ENCODE peak calls at places on chromosomes 11 and 22, in five cellular contexts. One of them, this sample, is unnamed.

GRCh38 chr11:66080055-66080817 is 10.2 kb downstream of the PACS1 start:
- DNase-seq in upper lobe of right lung: no peak
- DNase-seq in ELF-1: peak; percentile 19
- DNase-seq in memory B cell: no peak
- DNase-seq in epithelial cell of esophagus: peak; percentile 85
- DNase-seq in this sample: no peak

GRCh38 chr11:28146123-28146751 is 38.0 kb downstream of the METTL15 start:
- DNase-seq in upper lobe of right lung: no peak
- DNase-seq in memory B cell: no peak
- DNase-seq in epithelial cell of esophagus: peak; percentile 85
- DNase-seq in ELF-1: no peak
- DNase-seq in this sample: no peak

GRCh38 chr11:110323786-110324185 is 27.4 kb upstream of the RDX start:
- DNase-seq in memory B cell: no peak
- DNase-seq in upper lobe of right lung: no peak
- DNase-seq in epithelial cell of esophagus: no peak
- DNase-seq in ELF-1: no peak
- DNase-seq in this sample: no peak

GRCh38 chr11:134587345-134587744 is 175.3 kb upstream of the B3GAT1 start:
- DNase-seq in epithelial cell of esophagus: no peak
- DNase-seq in ELF-1: no peak
- DNase-seq in memory B cell: no peak
- DNase-seq in upper lobe of right lung: no peak
- DNase-seq in this sample: no peak

GRCh38 chr11:68008381-68009337 is 1.5 kb upstream of the ALDH3B1 start:
- DNase-seq in upper lobe of right lung: peak; percentile 74
- DNase-seq in memory B cell: peak; percentile 35
- DNase-seq in ELF-1: no peak
- DNase-seq in epithelial cell of esophagus: peak; percentile 43
- DNase-seq in this sample: no peak

GRCh38 chr22:27895600-27895999 is 23.5 kb downstream of the PITPNB start:
- DNase-seq in upper lobe of right lung: no peak
- DNase-seq in ELF-1: no peak
- DNase-seq in epithelial cell of esophagus: no peak
- DNase-seq in memory B cell: no peak
- DNase-seq in this sample: no peak

GRCh38 chr22:49298834-49299750 is 528.6 kb downstream of the BRD1 start:
- DNase-seq in memory B cell: no peak
- DNase-seq in epithelial cell of esophagus: no peak
- DNase-seq in upper lobe of right lung: peak; percentile 53
- DNase-seq in ELF-1: no peak
- DNase-seq in this sample: no peak

GRCh38 chr22:24367841-24368240 is 59.6 kb upstream of the ADORA2A start:
- DNase-seq in memory B cell: no peak
- DNase-seq in epithelial cell of esophagus: no peak
- DNase-seq in upper lobe of right lung: no peak
- DNase-seq in ELF-1: no peak
- DNase-seq in this sample: no peak

GRCh38 chr11:116255234-116255953 is 517.4 kb downstream of the BUD13 start:
- DNase-seq in epithelial cell of esophagus: no peak
- DNase-seq in memory B cell: no peak
- DNase-seq in ELF-1: no peak
- DNase-seq in upper lobe of right lung: no peak
- DNase-seq in this sample: no peak

GRCh38 chr22:36918730-36919129 is 5.3 kb downstream of the CSF2RB start:
- DNase-seq in epithelial cell of esophagus: no peak
- DNase-seq in upper lobe of right lung: no peak
- DNase-seq in ELF-1: no peak
- DNase-seq in memory B cell: no peak
- DNase-seq in this sample: no peak

GRCh38 chr11:131095501-131096185 is 179.4 kb upstream of the SNX19 start:
- DNase-seq in epithelial cell of esophagus: no peak
- DNase-seq in memory B cell: no peak
- DNase-seq in upper lobe of right lung: no peak
- DNase-seq in ELF-1: no peak
- DNase-seq in this sample: no peak

GRCh38 chr11:83449338-83449913 is 163.3 kb upstream of the CCDC90B start:
- DNase-seq in upper lobe of right lung: no peak
- DNase-seq in memory B cell: no peak
- DNase-seq in epithelial cell of esophagus: no peak
- DNase-seq in ELF-1: no peak
- DNase-seq in this sample: no peak

GRCh38 chr11:30143098-30143705 is 87.6 kb upstream of the FSHB start:
- DNase-seq in upper lobe of right lung: no peak
- DNase-seq in epithelial cell of esophagus: peak; percentile 39
- DNase-seq in ELF-1: peak; percentile 57
- DNase-seq in memory B cell: peak; percentile 16
- DNase-seq in this sample: peak; percentile 54

GRCh38 chr11:115267228-115267627 is 237.0 kb downstream of the CADM1 start:
- DNase-seq in epithelial cell of esophagus: no peak
- DNase-seq in upper lobe of right lung: no peak
- DNase-seq in memory B cell: no peak
- DNase-seq in ELF-1: no peak
- DNase-seq in this sample: no peak

GRCh38 chr11:132008872-132009271 is 638.5 kb downstream of the NTM start:
- DNase-seq in epithelial cell of esophagus: no peak
- DNase-seq in memory B cell: no peak
- DNase-seq in ELF-1: peak; percentile 34
- DNase-seq in upper lobe of right lung: no peak
- DNase-seq in this sample: peak; percentile 60

GRCh38 chr11:131744847-131745246 is 374.4 kb downstream of the NTM start:
- DNase-seq in upper lobe of right lung: no peak
- DNase-seq in memory B cell: no peak
- DNase-seq in ELF-1: no peak
- DNase-seq in epithelial cell of esophagus: peak; percentile 58
- DNase-seq in this sample: no peak

GRCh38 chr11:2450321-2451041 is 5.7 kb downstream of the KCNQ1 start:
- DNase-seq in upper lobe of right lung: peak; percentile 59
- DNase-seq in ELF-1: no peak
- DNase-seq in memory B cell: no peak
- DNase-seq in epithelial cell of esophagus: no peak
- DNase-seq in this sample: no peak

GRCh38 chr11:45148276-45148675 is 1.8 kb downstream of the PRDM11 start:
- DNase-seq in epithelial cell of esophagus: no peak
- DNase-seq in ELF-1: no peak
- DNase-seq in upper lobe of right lung: no peak
- DNase-seq in memory B cell: no peak
- DNase-seq in this sample: no peak

GRCh38 chr11:75351541-75352416 is at the start of gene ARRB1:
- DNase-seq in epithelial cell of esophagus: peak; percentile 51
- DNase-seq in upper lobe of right lung: peak; percentile 91
- DNase-seq in memory B cell: peak; percentile 37
- DNase-seq in ELF-1: peak; percentile 82
- DNase-seq in this sample: peak; percentile 96

GRCh38 chr11:64544616-64545296 is 46.3 kb upstream of the SLC22A12 start:
- DNase-seq in memory B cell: no peak
- DNase-seq in ELF-1: no peak
- DNase-seq in epithelial cell of esophagus: no peak
- DNase-seq in upper lobe of right lung: no peak
- DNase-seq in this sample: no peak

GRCh38 chr11:48052183-48053040 is 72.1 kb downstream of the PTPRJ start:
- DNase-seq in ELF-1: peak; percentile 79
- DNase-seq in epithelial cell of esophagus: peak; percentile 81
- DNase-seq in upper lobe of right lung: peak; percentile 84
- DNase-seq in memory B cell: no peak
- DNase-seq in this sample: peak; percentile 89

GRCh38 chr11:9922806-9923205 is 258.9 kb downstream of the SWAP70 start:
- DNase-seq in epithelial cell of esophagus: peak; percentile 7
- DNase-seq in memory B cell: no peak
- DNase-seq in ELF-1: peak; percentile 54
- DNase-seq in upper lobe of right lung: no peak
- DNase-seq in this sample: peak; percentile 84

GRCh38 chr11:119622454-119623143 is 106.4 kb downstream of the NECTIN1 start:
- DNase-seq in epithelial cell of esophagus: no peak
- DNase-seq in memory B cell: no peak
- DNase-seq in ELF-1: no peak
- DNase-seq in upper lobe of right lung: no peak
- DNase-seq in this sample: no peak

GRCh38 chr11:132450631-132451030 is 1080.2 kb downstream of the NTM start:
- DNase-seq in memory B cell: no peak
- DNase-seq in upper lobe of right lung: no peak
- DNase-seq in ELF-1: no peak
- DNase-seq in epithelial cell of esophagus: no peak
- DNase-seq in this sample: no peak

GRCh38 chr11:130653838-130654601 is 205.6 kb downstream of the ADAMTS15 start:
- DNase-seq in memory B cell: no peak
- DNase-seq in upper lobe of right lung: peak; percentile 86
- DNase-seq in epithelial cell of esophagus: no peak
- DNase-seq in ELF-1: no peak
- DNase-seq in this sample: peak; percentile 63

This sample was measured in endodermal cell.